ENCODE peak calls at places on chromosome 18, in four cellular contexts. B is EL, W is nephron progenitor cell, M is NCI-H2081 treated with DMSO at 0.1 percent for 48 hours. P is an unnamed sample.
A peak's percentile ranks its signal among the peaks of the same experiment; 100 is the strongest.

GRCh38 chr18:23503967-23504352 is 649 bp downstream of the RMC1 start:
- DNase-seq in B (no peak), W (no peak), M (no peak), P (no peak)

GRCh38 chr18:71130351-71130750 is 841.5 kb downstream of the SOCS6 start:
- DNase-seq in B (no peak), W (no peak), M (no peak), P (no peak)

GRCh38 chr18:60987963-60988362 is 345.3 kb upstream of the CDH20 start:
- DNase-seq in B (no peak), W (no peak), M (no peak), P (no peak)

GRCh38 chr18:26832302-26832701 is 33.2 kb downstream of the AQP4 start:
- DNase-seq in B (no peak), W (no peak), M (no peak), P (no peak)

GRCh38 chr18:489244-490023 is 11.1 kb downstream of the COLEC12 start:
- DNase-seq in B (peak; percentile 87), W (no peak), M (no peak), P (no peak)

GRCh38 chr18:12750076-12750707 is 47.4 kb downstream of the PSMG2 start:
- DNase-seq in B (peak; percentile 62), W (no peak), M (no peak), P (no peak)

GRCh38 chr18:44098551-44099098 is 582.1 kb upstream of the SETBP1 start:
- DNase-seq in B (peak; percentile 41), W (no peak), M (no peak), P (no peak)

GRCh38 chr18:59927246-59927825 is 27.5 kb downstream of the PMAIP1 start:
- DNase-seq in B (no peak), W (no peak), M (no peak), P (no peak)

GRCh38 chr18:13403786-13404549 is 185.4 kb downstream of the LDLRAD4 start:
- DNase-seq in B (no peak), W (no peak), M (no peak), P (no peak)

GRCh38 chr18:36179562-36180334 is 7.5 kb upstream of the MOCOS start:
- DNase-seq in B (peak; percentile 43), W (no peak), M (no peak), P (no peak)

GRCh38 chr18:74899554-74899953 is 301.9 kb downstream of the ZNF407 start:
- DNase-seq in B (no peak), W (no peak), M (peak; percentile 70), P (no peak)

GRCh38 chr18:26309283-26309682 is 83.0 kb downstream of the TAF4B start:
- DNase-seq in B (peak; percentile 35), W (no peak), M (no peak), P (no peak)

GRCh38 chr18:31100598-31101147 is 1.5 kb downstream of the DSC2 start:
- DNase-seq in B (no peak), W (peak; percentile 55), M (no peak), P (no peak)

GRCh38 chr18:79441261-79441819 is 45.6 kb downstream of the NFATC1 start:
- DNase-seq in B (no peak), W (peak; percentile 28), M (no peak), P (no peak)

GRCh38 chr18:22047485-22047884 is 121.9 kb upstream of the GATA6 start:
- DNase-seq in B (no peak), W (no peak), M (no peak), P (no peak)